ENCODE peak calls at places on chromosomes 3 and 15, in nine cellular contexts. V is NCI-H345, G is choroid plexus epithelial cell, S is esophagus muscularis mucosa, M is astrocyte of the spinal cord, F is MV-4-11, Q is renal cortical epithelial cell, N is upper lobe of left lung, B is left cardiac atrium. I is an unnamed sample.

GRCh38 chr3:27357665-27358258 is 11.4 kb downstream of the NEK10 start:
- DNase-seq in V (peak; percentile 18), G (peak; percentile 85), S (no peak), M (peak; percentile 67), F (peak; percentile 54), Q (peak; percentile 59), N (peak; percentile 58), B (peak; percentile 39), I (no peak)

GRCh38 chr15:99122831-99123705 is 18.2 kb downstream of the SYNM start:
- DNase-seq in V (no peak), G (no peak), S (no peak), M (no peak), F (no peak), Q (no peak), N (no peak), B (no peak), I (no peak)

GRCh38 chr3:128537091-128537703 is 44.2 kb upstream of the GATA2 start:
- DNase-seq in V (no peak), G (no peak), S (peak; percentile 60), M (no peak), F (no peak), Q (peak; percentile 63), N (no peak), B (no peak), I (no peak)

GRCh38 chr3:8529738-8530525 is 28.3 kb downstream of the LMCD1 start:
- DNase-seq in V (no peak), G (no peak), S (no peak), M (no peak), F (peak; percentile 90), Q (peak; percentile 79), N (no peak), B (no peak), I (no peak)

GRCh38 chr3:138180375-138181029 is 5.8 kb upstream of the DBR1 start:
- DNase-seq in V (peak; percentile 15), G (peak; percentile 82), S (no peak), M (peak; percentile 54), F (peak; percentile 33), Q (peak; percentile 52), N (no peak), B (no peak), I (peak; percentile 39)

GRCh38 chr15:31024979-31025378 is 33.6 kb upstream of the MTMR10 start:
- DNase-seq in V (no peak), G (peak; percentile 42), S (no peak), M (peak; percentile 26), F (no peak), Q (peak; percentile 51), N (no peak), B (no peak), I (no peak)

GRCh38 chr15:27783668-27784067 is 315.4 kb downstream of the OCA2 start:
- DNase-seq in V (no peak), G (no peak), S (peak; percentile 82), M (no peak), F (no peak), Q (no peak), N (no peak), B (no peak), I (no peak)

GRCh38 chr3:155631323-155632019 is 113.4 kb downstream of the PLCH1 start:
- DNase-seq in V (no peak), G (peak; percentile 4), S (no peak), M (no peak), F (no peak), Q (no peak), N (no peak), B (no peak), I (no peak)

GRCh38 chr3:159926573-159926972 is 62.1 kb upstream of the IL12A start:
- DNase-seq in V (no peak), G (no peak), S (peak; percentile 85), M (no peak), F (no peak), Q (no peak), N (no peak), B (no peak), I (no peak)

I was measured in HuH-7.5.